ENCODE peak calls at places on chromosomes 2 and 18, in ten cellular contexts. One of them, this sample, is unnamed.

GRCh38 chr2:142983174-142983573 is 105.7 kb downstream of the KYNU start:
- DNase-seq in omental fat pad: no peak
- DNase-seq in Kasumi-1: no peak
- DNase-seq in H7: no peak
- DNase-seq in left cardiac atrium: no peak
- DNase-seq in GDM1: no peak
- DNase-seq in A549: no peak
- DNase-seq in COLO829: no peak
- DNase-seq in stimulated activated CD4-positive, alpha-beta T cell treated with anti-CD3 and anti-CD28 coated beads, Interleukin-15, amount 100 ng/mL, for 1 hour: no peak
- DNase-seq in EL: no peak
- DNase-seq in this sample: no peak

GRCh38 chr18:76205906-76206305 is 289.1 kb downstream of the ZNF516 start:
- DNase-seq in Kasumi-1: no peak
- DNase-seq in H7: no peak
- DNase-seq in EL: no peak
- DNase-seq in GDM1: no peak
- DNase-seq in stimulated activated CD4-positive, alpha-beta T cell treated with anti-CD3 and anti-CD28 coated beads, Interleukin-15, amount 100 ng/mL, for 1 hour: no peak
- DNase-seq in omental fat pad: no peak
- DNase-seq in COLO829: no peak
- DNase-seq in left cardiac atrium: no peak
- DNase-seq in A549: no peak
- DNase-seq in this sample: no peak

GRCh38 chr2:23649819-23650218 is 264.8 kb downstream of the KLHL29 start:
- DNase-seq in COLO829: no peak
- DNase-seq in A549: no peak
- DNase-seq in EL: peak
- DNase-seq in stimulated activated CD4-positive, alpha-beta T cell treated with anti-CD3 and anti-CD28 coated beads, Interleukin-15, amount 100 ng/mL, for 1 hour: no peak
- DNase-seq in omental fat pad: no peak
- DNase-seq in left cardiac atrium: no peak
- DNase-seq in H7: no peak
- DNase-seq in GDM1: no peak
- DNase-seq in Kasumi-1: no peak
- DNase-seq in this sample: no peak

GRCh38 chr2:234447189-234447588 is 49.7 kb downstream of the ARL4C start:
- DNase-seq in EL: no peak
- DNase-seq in omental fat pad: no peak
- DNase-seq in GDM1: no peak
- DNase-seq in left cardiac atrium: no peak
- DNase-seq in COLO829: no peak
- DNase-seq in stimulated activated CD4-positive, alpha-beta T cell treated with anti-CD3 and anti-CD28 coated beads, Interleukin-15, amount 100 ng/mL, for 1 hour: no peak
- DNase-seq in Kasumi-1: no peak
- DNase-seq in A549: no peak
- DNase-seq in H7: no peak
- DNase-seq in this sample: no peak

GRCh38 chr2:188204830-188205229 is 86.8 kb upstream of the GULP1 start:
- DNase-seq in left cardiac atrium: no peak
- DNase-seq in EL: no peak
- DNase-seq in GDM1: no peak
- DNase-seq in COLO829: no peak
- DNase-seq in Kasumi-1: no peak
- DNase-seq in H7: peak
- DNase-seq in omental fat pad: no peak
- DNase-seq in A549: no peak
- DNase-seq in stimulated activated CD4-positive, alpha-beta T cell treated with anti-CD3 and anti-CD28 coated beads, Interleukin-15, amount 100 ng/mL, for 1 hour: no peak
- DNase-seq in this sample: no peak

GRCh38 chr2:182406221-182406620 is 20.6 kb downstream of the PDE1A start:
- DNase-seq in stimulated activated CD4-positive, alpha-beta T cell treated with anti-CD3 and anti-CD28 coated beads, Interleukin-15, amount 100 ng/mL, for 1 hour: no peak
- DNase-seq in omental fat pad: no peak
- DNase-seq in H7: no peak
- DNase-seq in Kasumi-1: no peak
- DNase-seq in EL: no peak
- DNase-seq in GDM1: no peak
- DNase-seq in A549: no peak
- DNase-seq in COLO829: no peak
- DNase-seq in left cardiac atrium: no peak
- DNase-seq in this sample: no peak

GRCh38 chr2:228700638-228701037 is 519.2 kb upstream of the SPHKAP start:
- DNase-seq in omental fat pad: no peak
- DNase-seq in left cardiac atrium: no peak
- DNase-seq in EL: peak
- DNase-seq in A549: no peak
- DNase-seq in Kasumi-1: no peak
- DNase-seq in stimulated activated CD4-positive, alpha-beta T cell treated with anti-CD3 and anti-CD28 coated beads, Interleukin-15, amount 100 ng/mL, for 1 hour: no peak
- DNase-seq in COLO829: no peak
- DNase-seq in GDM1: no peak
- DNase-seq in H7: no peak
- DNase-seq in this sample: no peak

GRCh38 chr2:2502150-2502549 is 171.1 kb upstream of the MYT1L start:
- DNase-seq in A549: no peak
- DNase-seq in GDM1: no peak
- DNase-seq in EL: no peak
- DNase-seq in omental fat pad: no peak
- DNase-seq in Kasumi-1: no peak
- DNase-seq in COLO829: no peak
- DNase-seq in left cardiac atrium: no peak
- DNase-seq in H7: no peak
- DNase-seq in stimulated activated CD4-positive, alpha-beta T cell treated with anti-CD3 and anti-CD28 coated beads, Interleukin-15, amount 100 ng/mL, for 1 hour: no peak
- DNase-seq in this sample: no peak

GRCh38 chr2:24313744-24314632 is 46.3 kb downstream of the ITSN2 start:
- DNase-seq in H7: no peak
- DNase-seq in left cardiac atrium: no peak
- DNase-seq in Kasumi-1: no peak
- DNase-seq in stimulated activated CD4-positive, alpha-beta T cell treated with anti-CD3 and anti-CD28 coated beads, Interleukin-15, amount 100 ng/mL, for 1 hour: no peak
- DNase-seq in EL: peak
- DNase-seq in GDM1: no peak
- DNase-seq in omental fat pad: no peak
- DNase-seq in COLO829: no peak
- DNase-seq in A549: no peak
- DNase-seq in this sample: no peak

GRCh38 chr2:96470636-96471035 is 34.5 kb downstream of the NEURL3 start:
- DNase-seq in COLO829: no peak
- DNase-seq in omental fat pad: no peak
- DNase-seq in GDM1: no peak
- DNase-seq in stimulated activated CD4-positive, alpha-beta T cell treated with anti-CD3 and anti-CD28 coated beads, Interleukin-15, amount 100 ng/mL, for 1 hour: no peak
- DNase-seq in H7: peak
- DNase-seq in A549: peak
- DNase-seq in left cardiac atrium: peak
- DNase-seq in EL: peak
- DNase-seq in Kasumi-1: no peak
- DNase-seq in this sample: no peak

GRCh38 chr2:51335072-51336058 is 303.4 kb upstream of the NRXN1 start:
- DNase-seq in H7: peak
- DNase-seq in Kasumi-1: no peak
- DNase-seq in stimulated activated CD4-positive, alpha-beta T cell treated with anti-CD3 and anti-CD28 coated beads, Interleukin-15, amount 100 ng/mL, for 1 hour: no peak
- DNase-seq in A549: no peak
- DNase-seq in omental fat pad: no peak
- DNase-seq in GDM1: no peak
- DNase-seq in COLO829: no peak
- DNase-seq in left cardiac atrium: no peak
- DNase-seq in EL: no peak
- DNase-seq in this sample: no peak

GRCh38 chr2:69166812-69167468 is 154.0 kb downstream of the ANTXR1 start:
- DNase-seq in Kasumi-1: no peak
- DNase-seq in COLO829: peak
- DNase-seq in GDM1: no peak
- DNase-seq in A549: no peak
- DNase-seq in left cardiac atrium: no peak
- DNase-seq in stimulated activated CD4-positive, alpha-beta T cell treated with anti-CD3 and anti-CD28 coated beads, Interleukin-15, amount 100 ng/mL, for 1 hour: no peak
- DNase-seq in omental fat pad: no peak
- DNase-seq in EL: no peak
- DNase-seq in H7: no peak
- DNase-seq in this sample: no peak

GRCh38 chr2:24731040-24731439 is 62.2 kb downstream of the PTRHD1 start:
- DNase-seq in H7: no peak
- DNase-seq in stimulated activated CD4-positive, alpha-beta T cell treated with anti-CD3 and anti-CD28 coated beads, Interleukin-15, amount 100 ng/mL, for 1 hour: no peak
- DNase-seq in GDM1: no peak
- DNase-seq in left cardiac atrium: no peak
- DNase-seq in omental fat pad: no peak
- DNase-seq in Kasumi-1: no peak
- DNase-seq in COLO829: no peak
- DNase-seq in A549: no peak
- DNase-seq in EL: no peak
- DNase-seq in this sample: no peak

GRCh38 chr2:190948671-190949070 is 65.3 kb downstream of the STAT1 start:
- DNase-seq in stimulated activated CD4-positive, alpha-beta T cell treated with anti-CD3 and anti-CD28 coated beads, Interleukin-15, amount 100 ng/mL, for 1 hour: no peak
- DNase-seq in A549: no peak
- DNase-seq in left cardiac atrium: no peak
- DNase-seq in H7: no peak
- DNase-seq in Kasumi-1: no peak
- DNase-seq in EL: peak
- DNase-seq in omental fat pad: no peak
- DNase-seq in GDM1: no peak
- DNase-seq in COLO829: no peak
- DNase-seq in this sample: no peak

GRCh38 chr2:240925576-240926515 is 19.7 kb downstream of the CROCC2 start:
- DNase-seq in A549: no peak
- DNase-seq in H7: peak
- DNase-seq in left cardiac atrium: peak
- DNase-seq in stimulated activated CD4-positive, alpha-beta T cell treated with anti-CD3 and anti-CD28 coated beads, Interleukin-15, amount 100 ng/mL, for 1 hour: no peak
- DNase-seq in COLO829: no peak
- DNase-seq in omental fat pad: peak
- DNase-seq in Kasumi-1: no peak
- DNase-seq in EL: no peak
- DNase-seq in GDM1: no peak
- DNase-seq in this sample: no peak

GRCh38 chr2:129717560-129718128 is 261.8 kb upstream of the RAB6C start:
- DNase-seq in left cardiac atrium: no peak
- DNase-seq in COLO829: no peak
- DNase-seq in omental fat pad: no peak
- DNase-seq in H7: no peak
- DNase-seq in A549: no peak
- DNase-seq in GDM1: no peak
- DNase-seq in EL: no peak
- DNase-seq in Kasumi-1: no peak
- DNase-seq in stimulated activated CD4-positive, alpha-beta T cell treated with anti-CD3 and anti-CD28 coated beads, Interleukin-15, amount 100 ng/mL, for 1 hour: no peak
- DNase-seq in this sample: no peak

GRCh38 chr2:151999058-151999457 is 99.8 kb downstream of the CACNB4 start:
- DNase-seq in stimulated activated CD4-positive, alpha-beta T cell treated with anti-CD3 and anti-CD28 coated beads, Interleukin-15, amount 100 ng/mL, for 1 hour: no peak
- DNase-seq in H7: peak
- DNase-seq in omental fat pad: no peak
- DNase-seq in COLO829: peak
- DNase-seq in EL: peak
- DNase-seq in Kasumi-1: peak
- DNase-seq in left cardiac atrium: peak
- DNase-seq in GDM1: no peak
- DNase-seq in A549: peak
- DNase-seq in this sample: peak

GRCh38 chr18:10374615-10375295 is 79.7 kb upstream of the APCDD1 start:
- DNase-seq in A549: no peak
- DNase-seq in COLO829: peak
- DNase-seq in EL: peak
- DNase-seq in GDM1: no peak
- DNase-seq in Kasumi-1: no peak
- DNase-seq in H7: no peak
- DNase-seq in omental fat pad: no peak
- DNase-seq in left cardiac atrium: no peak
- DNase-seq in stimulated activated CD4-positive, alpha-beta T cell treated with anti-CD3 and anti-CD28 coated beads, Interleukin-15, amount 100 ng/mL, for 1 hour: no peak
- DNase-seq in this sample: no peak

GRCh38 chr18:58996131-58996632 is 131.5 kb downstream of the ZNF532 start:
- DNase-seq in H7: no peak
- DNase-seq in COLO829: no peak
- DNase-seq in omental fat pad: no peak
- DNase-seq in EL: peak
- DNase-seq in A549: no peak
- DNase-seq in left cardiac atrium: peak
- DNase-seq in Kasumi-1: no peak
- DNase-seq in GDM1: no peak
- DNase-seq in stimulated activated CD4-positive, alpha-beta T cell treated with anti-CD3 and anti-CD28 coated beads, Interleukin-15, amount 100 ng/mL, for 1 hour: no peak
- DNase-seq in this sample: no peak